ENCODE peak calls at places on chromosome 14, in four cellular contexts. One of them, this sample, is unnamed. For H3K4me1, the result is how much of the 10 kb centered on the place peaks cover.

GRCh38 chr14:61925043-61925442 is 162.8 kb downstream of the SNAPC1 start:
- DNase-seq in RWPE2: no peak
- DNase-seq in Peyer's patch: peak
- DNase-seq in endodermal cell: peak
- DNase-seq in this sample: no peak

GRCh38 chr14:103739793-103740501 is 24.3 kb downstream of the ZFYVE21 start:
- DNase-seq in Peyer's patch: peak
- DNase-seq in RWPE2: peak
- DNase-seq in endodermal cell: peak
- DNase-seq in this sample: no peak

GRCh38 chr14:55374771-55375170 is 36.9 kb downstream of the ATG14 start:
- DNase-seq in endodermal cell: no peak
- DNase-seq in RWPE2: no peak
- DNase-seq in Peyer's patch: no peak
- DNase-seq in this sample: no peak

GRCh38 chr14:22305563-22306127 is 283.4 kb downstream of the DAD1 start:
- DNase-seq in RWPE2: no peak
- DNase-seq in endodermal cell: no peak
- DNase-seq in Peyer's patch: no peak
- DNase-seq in this sample: no peak

GRCh38 chr14:92441751-92442477 is 71.7 kb upstream of the RIN3 start:
- DNase-seq in Peyer's patch: no peak
- DNase-seq in RWPE2: no peak
- DNase-seq in endodermal cell: no peak
- DNase-seq in this sample: no peak

GRCh38 chr14:22466520-22466919 is 122.5 kb downstream of the DAD1 start:
- DNase-seq in Peyer's patch: no peak
- DNase-seq in endodermal cell: no peak
- DNase-seq in RWPE2: no peak
- DNase-seq in this sample: no peak

GRCh38 chr14:61519106-61519505 is 176.2 kb upstream of the HIF1A start:
- DNase-seq in endodermal cell: no peak
- DNase-seq in Peyer's patch: no peak
- DNase-seq in RWPE2: no peak
- DNase-seq in this sample: no peak

GRCh38 chr14:58118097-58118496 is 33.9 kb downstream of the ARMH4 start:
- DNase-seq in endodermal cell: no peak
- DNase-seq in Peyer's patch: no peak
- DNase-seq in RWPE2: no peak
- DNase-seq in this sample: no peak

GRCh38 chr14:54712371-54712998 is 145.6 kb downstream of the SAMD4A start:
- DNase-seq in Peyer's patch: no peak
- DNase-seq in RWPE2: no peak
- DNase-seq in endodermal cell: no peak
- DNase-seq in this sample: no peak

GRCh38 chr14:22887260-22887989 is 4.4 kb downstream of the REM2 start:
- DNase-seq in Peyer's patch: peak
- DNase-seq in RWPE2: no peak
- DNase-seq in endodermal cell: peak
- DNase-seq in this sample: no peak

GRCh38 chr14:34971381-34971780 is 11.4 kb upstream of the SRP54 start:
- DNase-seq in RWPE2: no peak
- DNase-seq in endodermal cell: no peak
- DNase-seq in Peyer's patch: no peak
- DNase-seq in this sample: no peak

GRCh38 chr14:67357583-67358354 is 1.8 kb downstream of the ATP6V1D start:
- DNase-seq in endodermal cell: no peak
- DNase-seq in RWPE2: no peak
- DNase-seq in Peyer's patch: no peak
- DNase-seq in this sample: no peak

GRCh38 chr14:100042328-100042727 is 22.9 kb upstream of the EVL start:
- DNase-seq in RWPE2: no peak
- DNase-seq in Peyer's patch: no peak
- DNase-seq in endodermal cell: no peak
- DNase-seq in this sample: no peak

GRCh38 chr14:68596701-68597100 is 196.2 kb downstream of the ZFP36L1 start:
- DNase-seq in endodermal cell: no peak
- DNase-seq in RWPE2: peak
- DNase-seq in Peyer's patch: no peak
- DNase-seq in this sample: no peak

GRCh38 chr14:22131749-22132476 is 457.1 kb downstream of the DAD1 start:
- DNase-seq in Peyer's patch: peak
- DNase-seq in endodermal cell: peak
- DNase-seq in RWPE2: no peak
- DNase-seq in this sample: no peak

GRCh38 chr14:99925471-99925870 is 132.3 kb downstream of the EML1 start:
- DNase-seq in RWPE2: no peak
- DNase-seq in endodermal cell: no peak
- DNase-seq in Peyer's patch: no peak
- DNase-seq in this sample: no peak

GRCh38 chr14:64723691-64724577 is 19.7 kb downstream of the PLEKHG3 start:
- DNase-seq in endodermal cell: no peak
- DNase-seq in RWPE2: peak
- DNase-seq in Peyer's patch: peak
- DNase-seq in this sample: no peak

GRCh38 chr14:101194356-101195308 is 291.1 kb upstream of the RTL1 start:
- DNase-seq in endodermal cell: peak
- DNase-seq in Peyer's patch: peak
- DNase-seq in RWPE2: peak
- DNase-seq in this sample: no peak

GRCh38 chr14:100285913-100286400 is 20.3 kb downstream of the SLC25A29 start:
- DNase-seq in Peyer's patch: no peak
- DNase-seq in endodermal cell: no peak
- DNase-seq in RWPE2: no peak
- DNase-seq in this sample: no peak

GRCh38 chr14:50954811-50955372 is 10.6 kb upstream of the PYGL start:
- DNase-seq in RWPE2: no peak
- DNase-seq in endodermal cell: no peak
- DNase-seq in Peyer's patch: no peak
- DNase-seq in this sample: no peak

GRCh38 chr14:69708586-69709169 is 58.3 kb upstream of the SRSF5 start:
- DNase-seq in RWPE2: no peak
- DNase-seq in endodermal cell: peak
- DNase-seq in Peyer's patch: peak
- DNase-seq in this sample: no peak

GRCh38 chr14:91770185-91770584 is 38.3 kb upstream of the CATSPERB start:
- DNase-seq in RWPE2: no peak
- DNase-seq in Peyer's patch: no peak
- DNase-seq in endodermal cell: no peak
- DNase-seq in this sample: no peak

GRCh38 chr14:103597623-103598372 is 31.2 kb upstream of the KLC1 start:
- DNase-seq in endodermal cell: no peak
- DNase-seq in Peyer's patch: no peak
- DNase-seq in RWPE2: peak
- DNase-seq in this sample: no peak

GRCh38 chr14:36028218-36028617 is 148.3 kb downstream of the PTCSC3 start:
- DNase-seq in RWPE2: no peak
- DNase-seq in endodermal cell: no peak
- DNase-seq in Peyer's patch: no peak
- DNase-seq in this sample: no peak

GRCh38 chr14:102527255-102528232 is 18.0 kb upstream of the ANKRD9 start:
- DNase-seq in RWPE2: no peak
- DNase-seq in endodermal cell: no peak
- DNase-seq in Peyer's patch: peak
- DNase-seq in this sample: no peak

GRCh38 chr14:103714063-103714724 is 1.1 kb downstream of the XRCC3 start:
- DNase-seq in Peyer's patch: no peak
- DNase-seq in endodermal cell: no peak
- DNase-seq in RWPE2: no peak
- DNase-seq in this sample: no peak

GRCh38 chr14:92009604-92010003 is 30.3 kb downstream of the TRIP11 start:
- DNase-seq in endodermal cell: no peak
- DNase-seq in Peyer's patch: no peak
- DNase-seq in RWPE2: no peak
- DNase-seq in this sample: no peak

GRCh38 chr14:70098257-70098809 is 90.4 kb downstream of the SLC8A3 start:
- DNase-seq in Peyer's patch: no peak
- DNase-seq in endodermal cell: no peak
- DNase-seq in RWPE2: no peak
- DNase-seq in this sample: no peak

GRCh38 chr14:69666698-69667211 is 55.4 kb downstream of the SUSD6 start:
- DNase-seq in endodermal cell: no peak
- DNase-seq in RWPE2: no peak
- DNase-seq in Peyer's patch: no peak
- DNase-seq in this sample: no peak

GRCh38 chr14:98960617-98961013 is 311.4 kb downstream of the BCL11B start:
- DNase-seq in RWPE2: no peak
- DNase-seq in endodermal cell: no peak
- DNase-seq in Peyer's patch: no peak
- DNase-seq in this sample: no peak

GRCh38 chr14:96104469-96105057 is 65.4 kb downstream of the C14orf132 start:
- DNase-seq in endodermal cell: peak
- DNase-seq in Peyer's patch: peak
- DNase-seq in RWPE2: peak
- DNase-seq in this sample: peak

GRCh38 chr14:99342906-99343305 is 70.9 kb upstream of the BCL11B start:
- DNase-seq in RWPE2: no peak
- DNase-seq in endodermal cell: no peak
- DNase-seq in Peyer's patch: no peak
- DNase-seq in this sample: no peak

GRCh38 chr14:22557846-22558220 is 31.2 kb downstream of the DAD1 start:
- DNase-seq in endodermal cell: no peak
- DNase-seq in RWPE2: no peak
- DNase-seq in Peyer's patch: no peak
- DNase-seq in this sample: no peak

GRCh38 chr14:67263499-67264149 is 22.4 kb downstream of the PALS1 start:
- DNase-seq in Peyer's patch: no peak
- DNase-seq in RWPE2: no peak
- DNase-seq in endodermal cell: no peak
- DNase-seq in this sample: no peak

GRCh38 chr14:58864751-58865519 is 227.2 kb downstream of the DACT1 start:
- DNase-seq in endodermal cell: no peak
- DNase-seq in Peyer's patch: no peak
- DNase-seq in RWPE2: no peak
- DNase-seq in this sample: no peak

GRCh38 chr14:31992051-31992450 is 85.1 kb upstream of the ARHGAP5 start:
- DNase-seq in RWPE2: peak
- DNase-seq in endodermal cell: no peak
- DNase-seq in Peyer's patch: no peak
- DNase-seq in this sample: no peak

DNA sequence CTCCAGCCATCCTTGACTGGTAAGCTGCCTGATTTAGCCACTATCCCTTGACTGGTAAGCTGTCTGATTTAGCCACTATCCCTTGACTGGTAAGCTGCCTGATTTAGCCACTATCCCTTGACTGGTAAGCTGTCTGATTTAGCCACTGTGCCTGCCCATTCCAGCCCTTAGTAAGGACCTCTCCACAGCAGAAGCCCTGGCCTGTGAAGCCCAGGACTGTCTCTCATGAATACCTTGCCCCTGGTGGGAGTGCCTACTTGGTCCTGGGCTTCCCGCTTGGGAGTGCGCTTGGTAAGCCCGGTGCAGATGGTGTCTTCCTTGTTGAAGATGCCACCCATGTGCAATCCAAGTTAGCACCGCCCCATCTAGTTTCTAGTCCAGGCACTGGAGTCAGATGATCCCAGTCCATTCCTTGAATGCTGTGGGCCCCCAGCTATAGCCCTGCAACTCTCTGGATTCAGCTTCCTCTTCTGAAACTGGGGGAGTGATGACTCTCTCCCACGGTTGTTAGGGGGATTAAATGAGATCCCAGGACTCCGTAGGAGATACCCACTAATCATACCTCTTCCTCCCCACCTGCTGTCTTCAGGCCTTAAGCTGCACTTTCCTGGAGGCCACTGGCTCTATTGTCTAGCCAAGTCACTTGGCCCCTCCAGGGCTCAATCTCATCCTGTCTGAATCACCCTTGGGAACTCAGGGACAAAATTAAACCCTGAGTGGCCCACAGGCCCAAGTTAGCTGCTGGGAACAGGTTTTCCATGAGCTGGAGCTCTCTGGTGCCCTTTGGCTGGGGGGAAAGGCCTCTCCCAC is 5.7 kb upstream of the ASB2 start:
- DNase-seq in RWPE2: no peak
- DNase-seq in endodermal cell: no peak
- DNase-seq in Peyer's patch: no peak
- DNase-seq in this sample: no peak
- H3K4me1 ChIP-seq in RWPE2: under half
- H3K4me1 ChIP-seq in endodermal cell: under half
- H3K4me1 ChIP-seq in Peyer's patch: under half
- H3K4me1 ChIP-seq in this sample: half or more

DNA sequence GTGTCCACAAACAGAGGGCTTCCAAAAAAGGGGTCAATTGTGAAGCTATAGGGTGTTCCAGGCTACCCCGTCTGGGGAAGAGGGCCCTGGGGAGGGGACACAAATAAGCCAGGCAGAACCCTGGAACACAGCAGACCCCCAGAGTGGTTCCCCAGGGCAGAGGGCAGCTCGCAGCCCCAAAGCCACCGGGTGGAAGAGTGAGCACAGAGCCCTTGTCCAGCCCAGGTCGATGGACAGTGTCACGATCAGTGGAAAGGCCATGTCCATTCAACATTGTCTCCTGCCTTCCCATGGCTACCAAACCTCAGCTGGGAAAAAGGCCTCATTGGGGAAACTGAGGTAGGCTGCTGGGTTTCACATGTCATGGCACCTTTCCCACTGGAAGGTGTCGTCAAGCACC is 131.4 kb downstream of the DICER1 start:
- DNase-seq in Peyer's patch: peak
- DNase-seq in endodermal cell: no peak
- DNase-seq in RWPE2: no peak
- DNase-seq in this sample: no peak
- H3K27ac ChIP-seq in Peyer's patch: no peak
- H3K27ac ChIP-seq in endodermal cell: no peak
- H3K27ac ChIP-seq in RWPE2: no peak
- H3K27ac ChIP-seq in this sample: no peak

DNA sequence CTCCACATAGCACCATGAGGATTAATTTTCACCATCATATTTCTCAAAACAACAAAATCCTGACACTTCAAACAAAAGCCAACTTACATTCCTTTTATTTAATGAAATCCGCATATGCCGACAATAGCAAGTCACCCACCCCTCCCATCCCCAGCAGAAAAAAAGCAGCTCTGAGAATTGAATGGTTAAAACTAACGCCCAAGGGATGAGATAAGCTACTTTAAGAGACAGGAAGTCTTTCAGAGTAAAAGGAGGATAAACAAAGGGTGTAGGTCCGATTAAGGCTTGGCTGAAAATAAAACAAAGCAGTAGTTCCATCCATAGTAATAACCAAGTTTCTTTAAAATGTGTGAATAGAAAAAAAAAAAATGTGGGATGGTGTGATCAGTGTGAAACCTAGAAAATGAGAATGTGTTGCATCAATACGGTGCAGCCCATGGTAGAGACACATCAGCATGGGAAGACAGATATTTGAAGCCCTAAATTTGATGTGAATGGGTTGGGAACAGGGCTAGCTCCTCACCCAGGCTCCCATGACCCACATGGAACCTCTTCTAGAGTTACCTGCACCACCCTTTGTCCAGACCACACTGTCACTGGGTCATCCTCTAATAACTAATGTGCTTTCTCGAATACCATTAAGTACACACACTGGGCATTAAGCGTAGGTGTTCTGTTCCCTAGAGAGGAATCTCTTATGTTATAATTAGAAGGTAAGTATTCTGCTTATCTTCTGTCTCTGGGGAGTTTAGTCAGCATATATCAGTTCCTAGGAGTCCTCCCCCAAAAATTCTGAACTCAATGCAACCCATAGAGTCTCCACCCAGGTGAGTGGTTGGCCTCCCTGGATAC is 31.7 kb downstream of the RTRAF start:
- DNase-seq in Peyer's patch: no peak
- DNase-seq in RWPE2: no peak
- DNase-seq in endodermal cell: no peak
- DNase-seq in this sample: no peak
- H3K4me1 ChIP-seq in Peyer's patch: under half
- H3K4me1 ChIP-seq in RWPE2: under half
- H3K4me1 ChIP-seq in endodermal cell: under half
- H3K4me1 ChIP-seq in this sample: under half

GRCh38 chr14:105481886-105482454 is 4.7 kb upstream of the CRIP1 start:
- DNase-seq in endodermal cell: peak
- DNase-seq in Peyer's patch: peak
- DNase-seq in RWPE2: peak
- DNase-seq in this sample: peak
- H3K27ac ChIP-seq in endodermal cell: peak
- H3K27ac ChIP-seq in Peyer's patch: peak
- H3K27ac ChIP-seq in RWPE2: peak
- H3K27ac ChIP-seq in this sample: peak